ENCODE peak calls at places on chromosomes 5 and 9, in six cellular contexts. B is effector memory CD8-positive, alpha-beta T cell; V is head of caudate nucleus; J is B cell; D is left ventricle myocardium superior; K is brain microvascular endothelial cell. Q is an unnamed sample.

GRCh38 chr5:132253452-132254320 is 3.8 kb upstream of the PDLIM4 start:
- DNase-seq in B (no peak), V (no peak), J (peak), D (no peak), K (no peak), Q (no peak)

GRCh38 chr9:35645736-35646582 is 4.8 kb downstream of the SIT1 start:
- DNase-seq in B (no peak), V (peak), J (no peak), D (no peak), K (no peak), Q (no peak)

GRCh38 chr5:178940569-178941360 is at the start of gene ZNF454:
- DNase-seq in B (no peak), V (peak), J (no peak), D (peak), K (peak), Q (no peak)

GRCh38 chr9:98707158-98708102 is 1.3 kb downstream of the GABBR2 start:
- DNase-seq in B (no peak), V (peak), J (no peak), D (peak), K (peak), Q (no peak)

GRCh38 chr9:129989362-129989708 is 53.7 kb downstream of the FNBP1 start:
- DNase-seq in B (no peak), V (no peak), J (no peak), D (no peak), K (no peak), Q (no peak)

GRCh38 chr5:116815081-116815480 is 240.5 kb upstream of the SEMA6A start:
- DNase-seq in B (no peak), V (no peak), J (no peak), D (no peak), K (no peak), Q (no peak)

GRCh38 chr9:9774471-9774870 is 838.3 kb downstream of the PTPRD start:
- DNase-seq in B (no peak), V (no peak), J (no peak), D (no peak), K (no peak), Q (no peak)

GRCh38 chr9:27189426-27189825 is 80.4 kb downstream of the TEK start:
- DNase-seq in B (no peak), V (no peak), J (no peak), D (no peak), K (no peak), Q (no peak)

GRCh38 chr9:75200892-75201470 is 112.7 kb downstream of the OSTF1 start:
- DNase-seq in B (no peak), V (no peak), J (no peak), D (no peak), K (peak), Q (peak)

GRCh38 chr5:145479862-145480261 is 355.3 kb downstream of the PRELID2 start:
- DNase-seq in B (no peak), V (no peak), J (no peak), D (no peak), K (no peak), Q (no peak)

GRCh38 chr9:136050266-136050705 is 44.8 kb downstream of the NACC2 start:
- DNase-seq in B (no peak), V (peak), J (no peak), D (no peak), K (no peak), Q (no peak)

GRCh38 chr9:107336718-107337360 is 53.8 kb downstream of the RAD23B start:
- DNase-seq in B (no peak), V (no peak), J (no peak), D (peak), K (no peak), Q (no peak)

GRCh38 chr9:35333551-35333950 is 156.4 kb upstream of the RUSC2 start:
- DNase-seq in B (no peak), V (no peak), J (no peak), D (no peak), K (peak), Q (no peak)

GRCh38 chr5:39158127-39158593 is 61.2 kb downstream of the FYB1 start:
- DNase-seq in B (no peak), V (no peak), J (no peak), D (peak), K (peak), Q (no peak)

GRCh38 chr9:15352301-15352700 is 45.3 kb upstream of the TTC39B start:
- DNase-seq in B (no peak), V (no peak), J (no peak), D (no peak), K (no peak), Q (no peak)